ENCODE peak calls at places on chromosomes 3 and 15, in eight cellular contexts. One of them, this sample, is unnamed.

GRCh38 chr3:3560566-3561336 is 238.5 kb upstream of the LRRN1 start:
- DNase-seq in nucleus accumbens: no peak
- DNase-seq in GM12878: no peak
- DNase-seq in posterior cingulate gyrus: no peak
- DNase-seq in HuH-7.5: no peak
- DNase-seq in RPMI7951: no peak
- DNase-seq in stimulated activated CD4-positive, alpha-beta T cell treated with anti-CD3 and anti-CD28 coated beads, Interleukin-2, amount 100 ng/mL, for 4 hours: no peak
- DNase-seq in GM23338: no peak
- DNase-seq in this sample: peak

GRCh38 chr3:129384594-129385323 is 43.7 kb downstream of the EFCAB12 start:
- DNase-seq in nucleus accumbens: no peak
- DNase-seq in GM12878: no peak
- DNase-seq in posterior cingulate gyrus: no peak
- DNase-seq in HuH-7.5: no peak
- DNase-seq in RPMI7951: no peak
- DNase-seq in stimulated activated CD4-positive, alpha-beta T cell treated with anti-CD3 and anti-CD28 coated beads, Interleukin-2, amount 100 ng/mL, for 4 hours: no peak
- DNase-seq in GM23338: no peak
- DNase-seq in this sample: peak

GRCh38 chr3:171328419-171329082 is 131.7 kb downstream of the TNIK start:
- DNase-seq in nucleus accumbens: no peak
- DNase-seq in GM12878: no peak
- DNase-seq in posterior cingulate gyrus: no peak
- DNase-seq in HuH-7.5: no peak
- DNase-seq in RPMI7951: peak
- DNase-seq in stimulated activated CD4-positive, alpha-beta T cell treated with anti-CD3 and anti-CD28 coated beads, Interleukin-2, amount 100 ng/mL, for 4 hours: peak
- DNase-seq in GM23338: peak
- DNase-seq in this sample: no peak

GRCh38 chr15:35410775-35411174 is 135.2 kb downstream of the DPH6 start:
- DNase-seq in nucleus accumbens: no peak
- DNase-seq in GM12878: no peak
- DNase-seq in posterior cingulate gyrus: no peak
- DNase-seq in HuH-7.5: no peak
- DNase-seq in RPMI7951: no peak
- DNase-seq in stimulated activated CD4-positive, alpha-beta T cell treated with anti-CD3 and anti-CD28 coated beads, Interleukin-2, amount 100 ng/mL, for 4 hours: no peak
- DNase-seq in GM23338: no peak
- DNase-seq in this sample: no peak

GRCh38 chr3:10951295-10951926 is 41.1 kb upstream of the SLC6A1 start:
- DNase-seq in nucleus accumbens: no peak
- DNase-seq in GM12878: no peak
- DNase-seq in posterior cingulate gyrus: no peak
- DNase-seq in HuH-7.5: no peak
- DNase-seq in RPMI7951: no peak
- DNase-seq in stimulated activated CD4-positive, alpha-beta T cell treated with anti-CD3 and anti-CD28 coated beads, Interleukin-2, amount 100 ng/mL, for 4 hours: no peak
- DNase-seq in GM23338: no peak
- DNase-seq in this sample: no peak

GRCh38 chr3:132268956-132269355 is 48.3 kb upstream of the ACP3 start:
- DNase-seq in nucleus accumbens: no peak
- DNase-seq in GM12878: no peak
- DNase-seq in posterior cingulate gyrus: no peak
- DNase-seq in HuH-7.5: no peak
- DNase-seq in RPMI7951: peak
- DNase-seq in stimulated activated CD4-positive, alpha-beta T cell treated with anti-CD3 and anti-CD28 coated beads, Interleukin-2, amount 100 ng/mL, for 4 hours: no peak
- DNase-seq in GM23338: peak
- DNase-seq in this sample: no peak

GRCh38 chr3:191502583-191502982 is 41.6 kb downstream of the PYDC2 start:
- DNase-seq in nucleus accumbens: no peak
- DNase-seq in GM12878: no peak
- DNase-seq in posterior cingulate gyrus: no peak
- DNase-seq in HuH-7.5: no peak
- DNase-seq in RPMI7951: peak
- DNase-seq in stimulated activated CD4-positive, alpha-beta T cell treated with anti-CD3 and anti-CD28 coated beads, Interleukin-2, amount 100 ng/mL, for 4 hours: no peak
- DNase-seq in GM23338: peak
- DNase-seq in this sample: no peak

GRCh38 chr15:39232512-39232911 is 348.4 kb upstream of the THBS1 start:
- DNase-seq in nucleus accumbens: no peak
- DNase-seq in GM12878: no peak
- DNase-seq in posterior cingulate gyrus: no peak
- DNase-seq in HuH-7.5: no peak
- DNase-seq in RPMI7951: peak
- DNase-seq in stimulated activated CD4-positive, alpha-beta T cell treated with anti-CD3 and anti-CD28 coated beads, Interleukin-2, amount 100 ng/mL, for 4 hours: no peak
- DNase-seq in GM23338: no peak
- DNase-seq in this sample: no peak

GRCh38 chr3:21356402-21356801 is 394.6 kb downstream of the ZNF385D start:
- DNase-seq in nucleus accumbens: no peak
- DNase-seq in GM12878: no peak
- DNase-seq in posterior cingulate gyrus: no peak
- DNase-seq in HuH-7.5: no peak
- DNase-seq in RPMI7951: no peak
- DNase-seq in stimulated activated CD4-positive, alpha-beta T cell treated with anti-CD3 and anti-CD28 coated beads, Interleukin-2, amount 100 ng/mL, for 4 hours: no peak
- DNase-seq in GM23338: no peak
- DNase-seq in this sample: no peak

GRCh38 chr3:138351916-138352555 is 3.7 kb downstream of the MRAS start:
- DNase-seq in nucleus accumbens: no peak
- DNase-seq in GM12878: no peak
- DNase-seq in posterior cingulate gyrus: no peak
- DNase-seq in HuH-7.5: no peak
- DNase-seq in RPMI7951: no peak
- DNase-seq in stimulated activated CD4-positive, alpha-beta T cell treated with anti-CD3 and anti-CD28 coated beads, Interleukin-2, amount 100 ng/mL, for 4 hours: no peak
- DNase-seq in GM23338: no peak
- DNase-seq in this sample: no peak

GRCh38 chr3:141336672-141337522 is 31.4 kb upstream of the ZBTB38 start:
- DNase-seq in nucleus accumbens: no peak
- DNase-seq in GM12878: peak
- DNase-seq in posterior cingulate gyrus: no peak
- DNase-seq in HuH-7.5: no peak
- DNase-seq in RPMI7951: peak
- DNase-seq in stimulated activated CD4-positive, alpha-beta T cell treated with anti-CD3 and anti-CD28 coated beads, Interleukin-2, amount 100 ng/mL, for 4 hours: no peak
- DNase-seq in GM23338: no peak
- DNase-seq in this sample: peak

GRCh38 chr15:71219646-71220045 is 104.4 kb downstream of the THSD4 start:
- DNase-seq in nucleus accumbens: no peak
- DNase-seq in GM12878: no peak
- DNase-seq in posterior cingulate gyrus: no peak
- DNase-seq in HuH-7.5: no peak
- DNase-seq in RPMI7951: peak
- DNase-seq in stimulated activated CD4-positive, alpha-beta T cell treated with anti-CD3 and anti-CD28 coated beads, Interleukin-2, amount 100 ng/mL, for 4 hours: no peak
- DNase-seq in GM23338: no peak
- DNase-seq in this sample: no peak

GRCh38 chr3:55167586-55168317 is 239.9 kb upstream of the LRTM1 start:
- DNase-seq in nucleus accumbens: no peak
- DNase-seq in GM12878: no peak
- DNase-seq in posterior cingulate gyrus: no peak
- DNase-seq in HuH-7.5: no peak
- DNase-seq in RPMI7951: peak
- DNase-seq in stimulated activated CD4-positive, alpha-beta T cell treated with anti-CD3 and anti-CD28 coated beads, Interleukin-2, amount 100 ng/mL, for 4 hours: no peak
- DNase-seq in GM23338: no peak
- DNase-seq in this sample: no peak

GRCh38 chr15:74616020-74616939 is 644 bp downstream of the CLK3 start:
- DNase-seq in nucleus accumbens: peak
- DNase-seq in GM12878: no peak
- DNase-seq in posterior cingulate gyrus: peak
- DNase-seq in HuH-7.5: peak
- DNase-seq in RPMI7951: peak
- DNase-seq in stimulated activated CD4-positive, alpha-beta T cell treated with anti-CD3 and anti-CD28 coated beads, Interleukin-2, amount 100 ng/mL, for 4 hours: peak
- DNase-seq in GM23338: peak
- DNase-seq in this sample: peak

GRCh38 chr3:184336484-184337230 is 743 bp upstream of the FAM131A start:
- DNase-seq in nucleus accumbens: no peak
- DNase-seq in GM12878: no peak
- DNase-seq in posterior cingulate gyrus: no peak
- DNase-seq in HuH-7.5: peak
- DNase-seq in RPMI7951: peak
- DNase-seq in stimulated activated CD4-positive, alpha-beta T cell treated with anti-CD3 and anti-CD28 coated beads, Interleukin-2, amount 100 ng/mL, for 4 hours: no peak
- DNase-seq in GM23338: peak
- DNase-seq in this sample: peak

GRCh38 chr3:136621628-136622027 is 130.6 kb downstream of the STAG1 start:
- DNase-seq in nucleus accumbens: no peak
- DNase-seq in GM12878: no peak
- DNase-seq in posterior cingulate gyrus: no peak
- DNase-seq in HuH-7.5: no peak
- DNase-seq in RPMI7951: no peak
- DNase-seq in stimulated activated CD4-positive, alpha-beta T cell treated with anti-CD3 and anti-CD28 coated beads, Interleukin-2, amount 100 ng/mL, for 4 hours: no peak
- DNase-seq in GM23338: no peak
- DNase-seq in this sample: no peak

GRCh38 chr3:44301746-44302145 is 36.8 kb upstream of the TCAIM start:
- DNase-seq in nucleus accumbens: no peak
- DNase-seq in GM12878: no peak
- DNase-seq in posterior cingulate gyrus: no peak
- DNase-seq in HuH-7.5: no peak
- DNase-seq in RPMI7951: no peak
- DNase-seq in stimulated activated CD4-positive, alpha-beta T cell treated with anti-CD3 and anti-CD28 coated beads, Interleukin-2, amount 100 ng/mL, for 4 hours: no peak
- DNase-seq in GM23338: no peak
- DNase-seq in this sample: no peak

GRCh38 chr3:61683409-61684261 is 122.3 kb downstream of the PTPRG start:
- DNase-seq in nucleus accumbens: no peak
- DNase-seq in GM12878: no peak
- DNase-seq in posterior cingulate gyrus: no peak
- DNase-seq in HuH-7.5: no peak
- DNase-seq in RPMI7951: peak
- DNase-seq in stimulated activated CD4-positive, alpha-beta T cell treated with anti-CD3 and anti-CD28 coated beads, Interleukin-2, amount 100 ng/mL, for 4 hours: no peak
- DNase-seq in GM23338: no peak
- DNase-seq in this sample: no peak

GRCh38 chr3:133535971-133536634 is 37.4 kb upstream of the CDV3 start:
- DNase-seq in nucleus accumbens: no peak
- DNase-seq in GM12878: no peak
- DNase-seq in posterior cingulate gyrus: no peak
- DNase-seq in HuH-7.5: peak
- DNase-seq in RPMI7951: peak
- DNase-seq in stimulated activated CD4-positive, alpha-beta T cell treated with anti-CD3 and anti-CD28 coated beads, Interleukin-2, amount 100 ng/mL, for 4 hours: no peak
- DNase-seq in GM23338: no peak
- DNase-seq in this sample: peak

GRCh38 chr3:28595364-28595763 is 246.7 kb upstream of the AZI2 start:
- DNase-seq in nucleus accumbens: no peak
- DNase-seq in GM12878: no peak
- DNase-seq in posterior cingulate gyrus: no peak
- DNase-seq in HuH-7.5: no peak
- DNase-seq in RPMI7951: no peak
- DNase-seq in stimulated activated CD4-positive, alpha-beta T cell treated with anti-CD3 and anti-CD28 coated beads, Interleukin-2, amount 100 ng/mL, for 4 hours: no peak
- DNase-seq in GM23338: no peak
- DNase-seq in this sample: no peak

GRCh38 chr3:116863270-116863770 is 153.7 kb downstream of the TUSC7 start:
- DNase-seq in nucleus accumbens: no peak
- DNase-seq in GM12878: no peak
- DNase-seq in posterior cingulate gyrus: no peak
- DNase-seq in HuH-7.5: no peak
- DNase-seq in RPMI7951: no peak
- DNase-seq in stimulated activated CD4-positive, alpha-beta T cell treated with anti-CD3 and anti-CD28 coated beads, Interleukin-2, amount 100 ng/mL, for 4 hours: no peak
- DNase-seq in GM23338: no peak
- DNase-seq in this sample: no peak

GRCh38 chr15:70339551-70340517 is 242.1 kb upstream of the TLE3 start:
- DNase-seq in nucleus accumbens: no peak
- DNase-seq in GM12878: no peak
- DNase-seq in posterior cingulate gyrus: no peak
- DNase-seq in HuH-7.5: no peak
- DNase-seq in RPMI7951: peak
- DNase-seq in stimulated activated CD4-positive, alpha-beta T cell treated with anti-CD3 and anti-CD28 coated beads, Interleukin-2, amount 100 ng/mL, for 4 hours: no peak
- DNase-seq in GM23338: no peak
- DNase-seq in this sample: no peak

GRCh38 chr15:99963976-99964375 is 230.7 kb upstream of the LYSMD4 start:
- DNase-seq in nucleus accumbens: no peak
- DNase-seq in GM12878: no peak
- DNase-seq in posterior cingulate gyrus: no peak
- DNase-seq in HuH-7.5: no peak
- DNase-seq in RPMI7951: no peak
- DNase-seq in stimulated activated CD4-positive, alpha-beta T cell treated with anti-CD3 and anti-CD28 coated beads, Interleukin-2, amount 100 ng/mL, for 4 hours: no peak
- DNase-seq in GM23338: no peak
- DNase-seq in this sample: no peak

GRCh38 chr3:81799403-81799802 is 38.0 kb upstream of the GBE1 start:
- DNase-seq in nucleus accumbens: no peak
- DNase-seq in GM12878: no peak
- DNase-seq in posterior cingulate gyrus: no peak
- DNase-seq in HuH-7.5: no peak
- DNase-seq in RPMI7951: no peak
- DNase-seq in stimulated activated CD4-positive, alpha-beta T cell treated with anti-CD3 and anti-CD28 coated beads, Interleukin-2, amount 100 ng/mL, for 4 hours: no peak
- DNase-seq in GM23338: peak
- DNase-seq in this sample: no peak

GRCh38 chr15:58420579-58421043 is 11.2 kb upstream of the LIPC start:
- DNase-seq in nucleus accumbens: no peak
- DNase-seq in GM12878: peak
- DNase-seq in posterior cingulate gyrus: no peak
- DNase-seq in HuH-7.5: no peak
- DNase-seq in RPMI7951: no peak
- DNase-seq in stimulated activated CD4-positive, alpha-beta T cell treated with anti-CD3 and anti-CD28 coated beads, Interleukin-2, amount 100 ng/mL, for 4 hours: no peak
- DNase-seq in GM23338: no peak
- DNase-seq in this sample: no peak

GRCh38 chr3:156678216-156678615 is 3.8 kb downstream of the TIPARP start:
- DNase-seq in nucleus accumbens: no peak
- DNase-seq in GM12878: no peak
- DNase-seq in posterior cingulate gyrus: no peak
- DNase-seq in HuH-7.5: no peak
- DNase-seq in RPMI7951: no peak
- DNase-seq in stimulated activated CD4-positive, alpha-beta T cell treated with anti-CD3 and anti-CD28 coated beads, Interleukin-2, amount 100 ng/mL, for 4 hours: no peak
- DNase-seq in GM23338: no peak
- DNase-seq in this sample: no peak

This sample was measured in putamen.